ENCODE peak calls at places on chromosomes 13 and 19, in seven cellular contexts. K is SK-N-SH, M is K562, C is H1, E is HepG2, R is A549, I is IMR-90. F is an unnamed sample.

GRCh38 chr13:109790951-109791605 is 4.7 kb upstream of the IRS2 start:
- DNase-seq in K (peak), M (peak), C (no peak), E (peak), R (peak), I (peak), F (no peak)

GRCh38 chr13:23628765-23629565 is 58.8 kb downstream of the TNFRSF19 start:
- DNase-seq in K (no peak), M (no peak), C (no peak), E (no peak), R (no peak), I (no peak), F (no peak)

GRCh38 chr19:21094347-21095025 is 12.5 kb downstream of the ZNF714 start:
- DNase-seq in K (no peak), M (no peak), C (no peak), E (no peak), R (no peak), I (no peak), F (no peak)

GRCh38 chr13:104648291-104648690 is 1582.1 kb upstream of the SLC10A2 start:
- DNase-seq in K (no peak), M (no peak), C (no peak), E (no peak), R (no peak), I (no peak), F (no peak)

GRCh38 chr19:43438291-43439162 is 23.8 kb downstream of the TEX101 start:
- DNase-seq in K (peak), M (no peak), C (no peak), E (no peak), R (peak), I (peak), F (no peak)

GRCh38 chr13:110716235-110716505 is 2.7 kb downstream of the ING1 start:
- DNase-seq in K (no peak), M (peak), C (no peak), E (peak), R (peak), I (no peak), F (no peak)

GRCh38 chr13:49679244-49679643 is 12.0 kb downstream of the EBPL start:
- DNase-seq in K (no peak), M (peak), C (no peak), E (peak), R (peak), I (peak), F (no peak)

GRCh38 chr13:73215807-73216206 is 157.0 kb downstream of the KLF5 start:
- DNase-seq in K (no peak), M (no peak), C (no peak), E (no peak), R (no peak), I (peak), F (no peak)

GRCh38 chr13:27170521-27171243 is 929 bp downstream of the USP12 start:
- DNase-seq in K (no peak), M (peak), C (no peak), E (peak), R (peak), I (no peak), F (peak)

GRCh38 chr13:52862358-52863206 is 14.1 kb upstream of the PCDH8 start:
- DNase-seq in K (peak), M (peak), C (no peak), E (peak), R (peak), I (no peak), F (peak)

GRCh38 chr13:77299587-77299986 is 27.3 kb downstream of the MYCBP2 start:
- DNase-seq in K (no peak), M (no peak), C (no peak), E (no peak), R (no peak), I (no peak), F (no peak)

GRCh38 chr13:114080739-114081561 is 51.5 kb downstream of the RASA3 start:
- DNase-seq in K (no peak), M (no peak), C (no peak), E (no peak), R (no peak), I (no peak), F (peak)

GRCh38 chr13:87674143-87674772 is 3.1 kb downstream of the SLITRK5 start:
- DNase-seq in K (peak), M (no peak), C (no peak), E (no peak), R (no peak), I (no peak), F (no peak)

DNA sequence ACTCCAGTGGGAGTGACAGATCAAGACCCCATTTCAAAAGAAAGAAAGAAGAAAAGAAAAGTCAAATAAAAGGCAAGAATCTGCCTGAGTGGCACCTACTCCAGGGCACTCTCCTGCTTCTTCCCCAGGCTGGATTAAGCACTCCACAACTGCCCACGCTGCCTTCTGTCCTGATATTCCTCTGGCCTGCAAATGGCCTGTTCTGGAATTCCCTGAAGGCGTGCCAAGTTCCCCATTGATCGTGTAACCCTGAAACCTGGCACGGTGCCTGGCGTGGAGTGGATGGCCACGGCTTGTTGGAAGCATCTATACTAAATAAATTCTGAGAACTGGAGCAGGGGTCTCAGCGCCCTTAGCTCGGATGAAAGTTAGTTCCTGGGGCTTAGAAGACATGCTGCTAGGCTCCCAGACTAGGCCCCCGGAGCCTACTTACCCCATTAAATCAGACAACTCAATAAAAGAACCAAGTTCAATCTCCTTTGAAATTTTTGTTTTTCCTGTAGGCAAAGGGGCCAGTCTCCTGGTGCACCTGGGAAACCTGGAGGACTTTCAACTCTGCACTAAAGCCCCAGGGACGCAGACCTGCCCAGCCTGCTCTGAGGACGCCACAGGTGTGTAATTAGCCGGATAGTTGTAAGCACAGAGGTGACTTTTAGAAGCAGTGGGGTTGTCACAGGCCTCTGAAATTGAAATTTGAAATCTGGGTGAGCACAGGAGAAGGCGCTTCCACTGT is 21.9 kb downstream of the ANKRD27 start:
- DNase-seq in K (peak), M (no peak), C (no peak), E (no peak), R (no peak), I (peak), F (no peak)
- TF ChIP-seq USF2 in K (no peak), M (no peak), C (no peak), E (no peak), R (no peak), I (no peak), F (no peak)

DNA sequence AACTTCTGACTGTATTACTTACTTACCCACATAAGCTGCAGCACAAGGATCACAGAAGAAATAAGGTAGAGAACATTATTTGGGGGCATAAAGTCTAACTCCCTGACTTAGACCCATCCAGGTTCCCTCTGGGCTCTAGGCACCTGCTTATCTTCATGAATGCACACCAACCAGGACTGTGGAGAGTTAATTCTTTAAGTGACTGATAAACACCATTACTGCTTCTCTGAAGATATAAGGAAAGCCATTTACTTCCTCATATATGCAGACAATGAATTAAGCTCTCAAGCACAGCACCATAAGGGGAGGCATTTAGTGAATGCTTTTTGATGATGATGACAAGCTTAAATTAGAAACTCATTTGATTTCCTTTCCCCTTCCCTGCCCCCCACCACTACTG is 22.5 kb downstream of the OBI1 start:
- DNase-seq in K (no peak), M (peak), C (no peak), E (no peak), R (no peak), I (no peak), F (no peak)
- TF ChIP-seq USF2 in K (no peak), M (no peak), C (no peak), E (no peak), R (no peak), I (no peak), F (no peak)

DNA sequence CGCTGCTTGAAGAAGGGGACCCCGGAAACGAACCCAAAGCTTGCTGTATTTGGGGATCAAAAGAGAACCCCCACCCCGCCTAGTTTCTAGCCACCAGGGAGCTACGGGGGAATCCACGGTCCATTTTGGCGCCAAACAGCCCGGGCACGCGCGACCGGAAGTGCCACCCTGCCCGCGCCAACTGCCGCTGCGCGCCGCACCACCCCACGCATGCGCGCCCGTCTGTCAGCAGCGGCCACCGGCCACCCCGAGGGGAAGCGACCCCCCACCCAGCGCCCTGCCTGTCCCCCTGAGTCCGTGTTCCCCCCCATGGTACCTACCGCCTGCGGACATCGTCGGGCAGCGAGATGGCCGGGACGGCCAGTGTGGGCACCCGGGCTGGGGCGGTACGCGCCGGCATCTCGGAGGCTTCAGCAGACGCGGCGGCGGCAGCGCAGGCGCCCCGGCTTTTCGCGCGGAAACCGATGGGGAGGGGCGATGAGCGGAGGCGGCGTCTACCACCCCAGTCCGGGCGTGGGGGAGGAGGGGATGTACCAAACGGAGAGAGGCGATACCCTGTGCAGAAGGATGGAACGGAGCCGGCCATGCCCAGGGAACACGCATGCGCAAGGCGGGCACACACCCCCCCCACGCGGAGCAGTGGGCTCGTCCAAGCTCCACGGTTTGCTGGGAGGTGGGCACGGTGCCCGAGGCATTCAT is at the start of gene DNMT1:
- DNase-seq in K (peak), M (peak), C (peak), E (peak), R (peak), I (peak), F (peak)
- TF ChIP-seq USF2 in K (no peak), M (no peak), C (no peak), E (no peak), R (no peak), I (no peak), F (peak)

GRCh38 chr19:8682931-8683330 is 15.7 kb downstream of the ACTL9 start:
- DNase-seq in K (no peak), M (no peak), C (no peak), E (no peak), R (no peak), I (no peak), F (no peak)

GRCh38 chr19:8684001-8684902 is 14.3 kb downstream of the ACTL9 start:
- DNase-seq in K (no peak), M (no peak), C (no peak), E (no peak), R (no peak), I (no peak), F (no peak)

GRCh38 chr19:8682472-8682871 is 16.1 kb downstream of the ACTL9 start:
- DNase-seq in K (no peak), M (no peak), C (no peak), E (no peak), R (no peak), I (no peak), F (no peak)

GRCh38 chr19:8680676-8681344 is 17.8 kb downstream of the ACTL9 start:
- DNase-seq in K (no peak), M (no peak), C (no peak), E (no peak), R (no peak), I (no peak), F (no peak)

DNA sequence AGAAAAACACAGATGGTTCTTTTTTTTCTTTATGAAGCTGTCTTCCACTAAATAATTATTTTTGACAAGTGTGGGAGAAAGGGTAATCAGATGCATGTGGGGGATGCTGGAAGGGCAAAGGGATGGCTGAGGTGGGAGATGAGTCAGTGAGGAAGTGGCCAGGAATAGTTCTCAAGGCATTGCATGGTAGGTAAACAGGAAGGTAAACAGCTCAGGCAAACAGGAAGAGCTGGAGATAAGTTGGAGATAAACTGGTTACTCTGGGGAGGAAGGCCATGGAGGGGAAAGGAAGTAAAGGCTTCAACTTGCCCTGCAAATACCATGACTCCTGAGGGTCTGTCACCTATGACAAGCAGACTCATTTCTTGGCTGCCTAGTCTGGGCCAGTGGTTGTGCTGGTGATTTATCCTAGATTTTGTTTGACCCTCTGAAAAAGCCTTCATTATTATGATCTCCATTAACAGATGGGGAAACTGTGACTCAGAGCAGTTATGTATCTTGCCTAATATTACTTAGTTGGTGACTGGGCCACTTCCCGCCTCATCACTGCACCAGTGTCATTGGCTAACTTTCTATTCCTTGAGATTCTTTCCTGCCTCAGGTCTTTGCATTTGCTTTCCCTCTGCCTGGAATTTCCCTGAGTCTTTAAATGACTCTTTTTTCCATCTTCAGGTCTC is 17.1 kb downstream of the ACTL9 start:
- DNase-seq in K (no peak), M (no peak), C (no peak), E (no peak), R (peak), I (no peak), F (no peak)
- TF ChIP-seq USF2 in K (no peak), M (no peak), C (no peak), E (no peak), R (no peak), I (no peak), F (no peak)

GRCh38 chr13:43648733-43649132 is 138.0 kb downstream of the ENOX1 start:
- DNase-seq in K (peak), M (no peak), C (no peak), E (no peak), R (no peak), I (no peak), F (no peak)
- TF ChIP-seq USF2 in K (no peak), M (no peak), C (no peak), E (no peak), R (no peak), I (no peak), F (no peak)